ENCODE peak calls at places on chromosome 6, in ten cellular contexts. S is left cardiac atrium; J is GF-D8; P is stimulated activated CD4-positive, alpha-beta T cell treated with anti-CD3 and anti-CD28 coated beads, Interleukin-1b, Interleukin-23, amount 100 ng/mL, for 1 hour; I is CD4-positive, alpha-beta T cell; G is left lung; L is HepG2; D is AG20443; O is NCI-H774; T is Calu3. K is an unnamed sample.

GRCh38 chr6:14053776-14054175 is 63.8 kb upstream of the CD83 start:
- DNase-seq in L (no peak), I (no peak), P (no peak), G (no peak), D (no peak), O (no peak), S (no peak), T (no peak), J (no peak), K (no peak)

GRCh38 chr6:33781105-33781975 is 7.6 kb downstream of the LEMD2 start:
- DNase-seq in S (no peak), O (no peak), J (no peak), D (peak; percentile 53), G (no peak), T (peak; percentile 80), I (no peak), P (no peak), L (no peak), K (peak; percentile 92)

GRCh38 chr6:75334266-75335040 is 49.9 kb upstream of the TMEM30A start:
- DNase-seq in O (no peak), S (peak; percentile 18), I (no peak), P (no peak), J (no peak), L (no peak), D (peak; percentile 71), G (no peak), T (no peak), K (peak; percentile 93)

GRCh38 chr6:122718616-122719015 is 60.9 kb upstream of the FABP7 start:
- DNase-seq in O (peak; percentile 62), L (no peak), D (no peak), G (no peak), P (no peak), S (no peak), J (no peak), I (no peak), T (no peak), K (no peak)

GRCh38 chr6:138722425-138723371 is 50.9 kb upstream of the CCDC28A start:
- DNase-seq in S (no peak), D (peak; percentile 23), P (no peak), I (no peak), T (no peak), J (no peak), G (no peak), L (peak; percentile 19), O (no peak), K (peak; percentile 69)

GRCh38 chr6:6227896-6228295 is 92.6 kb downstream of the F13A1 start:
- DNase-seq in G (no peak), L (no peak), D (no peak), P (no peak), J (no peak), S (no peak), O (no peak), I (no peak), T (no peak), K (no peak)

GRCh38 chr6:111689419-111689818 is 83.7 kb upstream of the TRAF3IP2 start:
- DNase-seq in O (no peak), S (no peak), P (no peak), T (no peak), D (no peak), G (no peak), L (no peak), I (no peak), J (no peak), K (no peak)

GRCh38 chr6:41286544-41287346 is at the start of gene TREM1:
- DNase-seq in T (peak; percentile 30), I (no peak), O (no peak), P (no peak), J (peak; percentile 91), L (peak; percentile 17), G (peak; percentile 84), S (peak; percentile 43), D (peak; percentile 38), K (no peak)

GRCh38 chr6:124967444-124967843 is 5.2 kb downstream of the RNF217 start:
- DNase-seq in I (no peak), G (no peak), T (no peak), O (no peak), P (no peak), D (no peak), J (no peak), S (no peak), L (no peak), K (peak; percentile 16)

K was measured in endothelial cell of umbilical vein.